ENCODE peak calls at places on chromosomes 7 and 10, in five cellular contexts. B is stimulated activated CD4-positive, alpha-beta T cell treated with anti-CD3 and anti-CD28 coated beads, Interleukin-12 subunit alpha, Interleukin-12 subunit beta, amount 100 ng/mL, for 48 hours; V is EL; O is tibial artery; L is PC-9. M is an unnamed sample.
A peak's percentile ranks its signal among the peaks of the same experiment; 100 is the strongest.

GRCh38 chr10:94416896-94417295 is 14.6 kb downstream of the TBC1D12 start:
- DNase-seq in B (no peak), V (no peak), O (no peak), L (no peak), M (no peak)

GRCh38 chr7:159227433-159227832 is 82.8 kb upstream of the VIPR2 start:
- DNase-seq in B (no peak), V (no peak), O (no peak), L (peak; percentile 33), M (no peak)

GRCh38 chr7:149147730-149148653 is 739 bp downstream of the ZNF398 start:
- DNase-seq in B (no peak), V (peak; percentile 56), O (peak; percentile 33), L (peak; percentile 37), M (no peak)

GRCh38 chr10:99658622-99659030 is 683 bp upstream of the ENTPD7 start:
- DNase-seq in B (peak; percentile 39), V (peak; percentile 48), O (peak; percentile 30), L (no peak), M (no peak)

GRCh38 chr10:31451766-31452165 is 132.8 kb downstream of the ZEB1 start:
- DNase-seq in B (no peak), V (no peak), O (no peak), L (no peak), M (no peak)

GRCh38 chr10:34748357-34748756 is 66.7 kb downstream of the PARD3 start:
- DNase-seq in B (no peak), V (no peak), O (no peak), L (no peak), M (no peak)

GRCh38 chr10:131841131-131841661 is 59.6 kb upstream of the PPP2R2D start:
- DNase-seq in B (no peak), V (no peak), O (no peak), L (no peak), M (no peak)

GRCh38 chr10:59099536-59099935 is 76.9 kb upstream of the PHYHIPL start:
- DNase-seq in B (no peak), V (no peak), O (no peak), L (no peak), M (no peak)

GRCh38 chr7:2637505-2638223 is 5.9 kb downstream of the TTYH3 start:
- DNase-seq in B (no peak), V (no peak), O (peak; percentile 76), L (no peak), M (no peak)

GRCh38 chr7:59986-60675 is 132.2 kb upstream of the FAM20C start:
- DNase-seq in B (no peak), V (no peak), O (no peak), L (no peak), M (no peak)

GRCh38 chr10:102400598-102401321 is 5.3 kb downstream of the NFKB2 start:
- DNase-seq in B (no peak), V (no peak), O (no peak), L (no peak), M (no peak)